ENCODE peak calls at places on chromosome 7, in four cellular contexts. B is testis, E is right lobe of liver, Z is A549. R is an unnamed sample.

GRCh38 chr7:94355389-94355788 is 39.3 kb upstream of the COL1A2 start:
- DNase-seq in B (no peak), E (no peak), Z (no peak), R (no peak)

GRCh38 chr7:66099551-66100407 is 14.9 kb upstream of the CRCP start:
- DNase-seq in Z (peak; percentile 54), B (peak; percentile 75), E (peak; percentile 61), R (peak; percentile 81)

GRCh38 chr7:83301416-83301815 is 138.7 kb upstream of the PCLO start:
- DNase-seq in Z (no peak), E (no peak), B (no peak), R (no peak)

GRCh38 chr7:100963874-100964273 is 5.5 kb upstream of the MUC12 start:
- DNase-seq in Z (no peak), B (no peak), E (no peak), R (no peak)

GRCh38 chr7:80533287-80533686 is 21.4 kb upstream of the GNAT3 start:
- DNase-seq in Z (no peak), E (no peak), B (no peak), R (no peak)

GRCh38 chr7:104482362-104483042 is 154.1 kb downstream of the LHFPL3 start:
- DNase-seq in B (no peak), Z (no peak), E (no peak), R (peak; percentile 92)

GRCh38 chr7:79461660-79462059 is 8.2 kb upstream of the MAGI2 start:
- DNase-seq in Z (peak; percentile 45), B (no peak), E (no peak), R (no peak)

GRCh38 chr7:73778801-73779389 is 8.8 kb upstream of the CLDN3 start:
- DNase-seq in B (no peak), E (peak; percentile 27), Z (no peak), R (no peak)

GRCh38 chr7:122652851-122653250 is 46.1 kb downstream of the RNF133 start:
- DNase-seq in B (no peak), Z (no peak), E (no peak), R (no peak)

GRCh38 chr7:121547341-121548092 is 151.4 kb upstream of the FAM3C start:
- DNase-seq in E (no peak), Z (peak; percentile 59), B (no peak), R (no peak)

GRCh38 chr7:136845899-136846465 is 22.5 kb upstream of the CHRM2 start:
- DNase-seq in E (no peak), B (no peak), Z (no peak), R (no peak)
- TF ChIP-seq CTCF in E (no peak), B (no peak), Z (no peak), R (no peak)

GRCh38 chr7:6165521-6166325 is 106.7 kb downstream of the CYTH3 start:
- DNase-seq in B (no peak), Z (no peak), E (no peak), R (no peak)

GRCh38 chr7:6164491-6164890 is 107.9 kb downstream of the CYTH3 start:
- DNase-seq in Z (peak; percentile 53), E (no peak), B (no peak), R (no peak)

GRCh38 chr7:6166443-6166871 is 106.0 kb downstream of the CYTH3 start:
- DNase-seq in Z (no peak), E (no peak), B (no peak), R (no peak)

GRCh38 chr7:6164010-6164409 is 108.4 kb downstream of the CYTH3 start:
- DNase-seq in E (no peak), Z (no peak), B (no peak), R (no peak)

DNA sequence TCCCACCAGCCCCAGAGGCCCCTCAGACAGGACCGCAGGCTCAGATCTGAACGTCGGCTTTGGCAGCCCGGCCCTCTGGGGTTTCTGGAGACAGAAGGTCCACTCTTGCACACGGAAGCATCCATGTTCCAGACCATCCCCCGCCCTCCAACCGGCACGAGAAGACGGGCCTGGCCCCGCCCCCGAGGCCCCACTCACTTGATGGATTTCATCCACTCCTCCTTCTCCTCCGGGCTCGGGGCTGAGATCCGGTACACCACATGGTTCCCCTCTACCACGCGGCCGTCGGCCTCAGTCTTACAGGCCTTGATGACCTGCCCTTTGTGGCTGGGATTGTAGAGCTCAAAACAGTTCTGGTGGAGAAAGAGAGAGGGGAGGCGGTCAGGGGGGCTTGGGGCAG is 107.3 kb downstream of the CYTH3 start:
- DNase-seq in Z (no peak), E (no peak), B (no peak), R (no peak)
- TF ChIP-seq POLR2A in Z (no peak), E (no peak), B (no peak), R (no peak)

DNA sequence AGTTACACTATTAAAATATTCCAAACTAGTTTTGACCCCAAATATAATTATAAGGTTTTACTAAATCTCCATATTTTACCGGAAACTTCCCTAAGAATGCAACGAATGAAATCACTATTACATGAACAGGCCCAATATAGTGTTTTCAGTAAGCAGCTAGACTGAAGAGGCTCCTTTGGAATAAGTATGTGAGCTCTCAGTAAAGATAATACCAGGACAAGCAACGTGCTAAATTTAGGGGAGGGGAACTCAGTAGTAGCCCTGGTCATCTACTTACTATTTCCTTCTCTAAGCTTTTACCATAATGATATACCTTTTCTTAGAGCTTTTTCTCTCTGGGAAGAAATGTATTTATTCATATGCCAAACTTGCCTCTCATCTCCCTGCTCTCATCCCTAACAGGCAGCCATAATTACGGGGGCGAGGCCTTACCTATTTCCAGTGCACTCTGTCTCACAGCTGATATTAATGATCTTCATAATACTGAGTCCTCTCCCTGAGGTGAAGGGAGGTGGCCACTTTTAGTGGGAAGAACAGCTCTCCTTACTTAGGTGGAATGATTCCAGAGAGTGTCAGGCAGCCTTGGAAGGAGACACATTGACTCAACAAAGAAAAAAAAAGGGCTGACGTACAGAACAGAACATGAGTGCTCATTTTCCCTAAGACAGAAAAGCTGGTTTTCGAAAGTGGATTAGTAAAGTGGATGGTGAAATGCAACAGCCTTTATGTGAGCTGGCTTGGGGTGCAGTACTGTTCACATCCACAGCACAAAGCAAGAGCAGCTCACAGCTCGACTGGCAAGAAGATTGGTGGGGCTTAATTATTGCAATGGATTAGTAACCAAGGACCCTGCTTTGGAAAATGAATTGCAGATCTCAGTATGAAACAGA is 165.4 kb downstream of the GLI3 start:
- DNase-seq in Z (no peak), E (no peak), B (no peak), R (no peak)
- TF ChIP-seq CTCF in Z (no peak), E (no peak), B (no peak), R (no peak)

GRCh38 chr7:138002096-138002827 is 376 bp upstream of the CREB3L2 start:
- DNase-seq in Z (peak; percentile 92), E (peak; percentile 100), B (peak; percentile 99), R (peak; percentile 99)

GRCh38 chr7:138002828-138003189 is 923 bp upstream of the CREB3L2 start:
- DNase-seq in B (no peak), E (no peak), Z (no peak), R (no peak)

GRCh38 chr7:138000081-138000701 is 1.7 kb downstream of the CREB3L2 start:
- DNase-seq in Z (no peak), B (peak; percentile 57), E (peak; percentile 48), R (peak; percentile 59)

GRCh38 chr7:137999496-138000080 is 2.3 kb downstream of the CREB3L2 start:
- DNase-seq in E (no peak), Z (no peak), B (no peak), R (no peak)

GRCh38 chr7:138001529-138002095 is at the start of gene CREB3L2:
- DNase-seq in E (peak; percentile 65), B (peak; percentile 61), Z (peak; percentile 30), R (peak; percentile 71)
- TF ChIP-seq POLR2A in E (peak; percentile 73), B (peak; percentile 78), Z (peak; percentile 64), R (peak; percentile 80)

DNA sequence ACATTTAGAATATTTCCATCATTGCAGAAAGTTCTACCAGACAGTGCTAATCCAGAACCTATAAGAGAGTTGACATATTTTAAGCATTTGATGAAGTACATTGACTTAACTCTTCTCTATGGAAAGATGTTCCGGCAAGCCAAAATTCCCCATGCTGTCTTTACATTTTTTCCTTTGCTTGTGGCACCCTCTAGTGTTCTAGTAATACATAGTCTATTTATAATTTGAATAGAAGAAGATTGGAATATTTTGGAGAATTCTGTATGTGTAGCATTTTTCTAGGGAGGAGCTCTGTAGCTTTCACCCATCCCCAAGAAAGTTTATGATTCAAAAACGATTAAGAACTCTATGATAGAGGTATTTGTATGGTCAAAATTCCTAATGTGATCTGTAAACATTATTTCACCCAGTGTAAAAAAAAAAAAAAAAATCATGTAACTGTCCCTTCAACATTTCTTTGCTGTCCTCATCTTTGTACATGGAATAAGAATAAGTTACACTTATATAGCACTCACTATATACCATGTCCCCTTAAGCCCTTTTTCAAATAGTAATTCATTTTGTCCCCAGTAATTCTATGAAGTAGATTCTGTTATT is 33.2 kb downstream of the NRF1 start:
- DNase-seq in B (no peak), Z (no peak), E (no peak), R (no peak)
- TF ChIP-seq CTCF in B (no peak), Z (peak; percentile 79), E (peak; percentile 35), R (peak; percentile 50)

GRCh38 chr7:36303202-36304098 is 86.2 kb upstream of the ANLN start:
- DNase-seq in Z (peak; percentile 66), E (peak; percentile 96), B (peak; percentile 76), R (peak; percentile 93)
- TF ChIP-seq POLR2A in Z (no peak), E (peak; percentile 38), B (no peak), R (no peak)